ENCODE peak calls at places on chromosomes 5 and 9, in seven cellular contexts. K is heart left ventricle, U is neural progenitor cell, O is lower lobe of right lung, S is left ventricle myocardium inferior, D is GM23248, J is upper lobe of right lung. W is an unnamed sample.
A peak's percentile ranks its signal among the peaks of the same experiment; 100 is the strongest.

GRCh38 chr5:157547909-157548512 is 27.6 kb downstream of the ADAM19 start:
- DNase-seq in O (no peak), K (no peak), U (no peak), S (no peak), D (no peak), J (no peak), W (no peak)

GRCh38 chr9:69815313-69815712 is 5.3 kb upstream of the CFAP95 start:
- DNase-seq in S (no peak), J (no peak), K (no peak), O (no peak), U (no peak), D (no peak), W (no peak)

GRCh38 chr9:81599837-81600236 is 89.5 kb downstream of the TLE1 start:
- DNase-seq in J (no peak), U (no peak), S (no peak), K (no peak), O (no peak), D (no peak), W (no peak)

GRCh38 chr9:106897223-106897622 is 34.3 kb downstream of the ZNF462 start:
- DNase-seq in J (no peak), U (no peak), O (no peak), K (no peak), S (no peak), D (peak; percentile 69), W (no peak)

GRCh38 chr5:102794047-102794446 is 38.9 kb downstream of the PAM start:
- DNase-seq in D (no peak), U (no peak), K (no peak), S (no peak), O (no peak), J (no peak), W (no peak)

GRCh38 chr9:127942152-127943010 is 4.7 kb upstream of the DPM2 start:
- DNase-seq in U (peak; percentile 83), O (peak; percentile 86), S (peak; percentile 71), K (peak; percentile 75), D (peak; percentile 86), J (peak; percentile 86), W (peak; percentile 71)

GRCh38 chr5:148394587-148395019 is 10.8 kb downstream of the FBXO38 start:
- DNase-seq in U (no peak), S (no peak), J (no peak), D (no peak), O (no peak), K (no peak), W (no peak)

GRCh38 chr5:175279506-175279905 is 164.5 kb downstream of the DRD1 start:
- DNase-seq in J (no peak), S (no peak), O (no peak), K (no peak), D (no peak), U (no peak), W (no peak)

GRCh38 chr9:77648458-77649108 is 461 bp upstream of the GNA14 start:
- DNase-seq in O (peak; percentile 73), S (peak; percentile 64), U (peak; percentile 34), D (peak; percentile 21), J (peak; percentile 82), K (peak; percentile 69), W (peak; percentile 8)

GRCh38 chr9:74719306-74719705 is 168.4 kb downstream of the TRPM6 start:
- DNase-seq in S (no peak), J (no peak), O (no peak), U (no peak), K (no peak), D (no peak), W (no peak)

GRCh38 chr9:93574091-93574899 is 2.1 kb upstream of the PHF2 start:
- DNase-seq in S (no peak), O (no peak), K (no peak), D (no peak), U (no peak), J (no peak), W (no peak)

GRCh38 chr9:89743576-89744254 is 138.9 kb downstream of the GADD45G start:
- DNase-seq in O (no peak), S (no peak), J (no peak), U (peak; percentile 50), K (no peak), D (no peak), W (no peak)

GRCh38 chr5:155147222-155147621 is 133.7 kb downstream of the KIF4B start:
- DNase-seq in K (no peak), D (peak; percentile 27), J (no peak), O (no peak), S (no peak), U (no peak), W (no peak)

GRCh38 chr9:126708178-126708577 is 94.5 kb downstream of the LMX1B start:
- DNase-seq in U (no peak), K (no peak), D (no peak), S (no peak), J (no peak), O (peak; percentile 6), W (no peak)

GRCh38 chr9:92726971-92727715 is 37.5 kb downstream of the BICD2 start:
- DNase-seq in K (peak; percentile 65), D (no peak), J (no peak), O (no peak), S (peak; percentile 52), U (peak; percentile 56), W (no peak)

GRCh38 chr5:52690236-52690685 is 97.5 kb upstream of the ITGA1 start:
- DNase-seq in S (no peak), D (peak; percentile 33), J (no peak), K (no peak), U (no peak), O (no peak), W (no peak)

GRCh38 chr5:6305821-6306220 is 72.5 kb downstream of the MED10 start:
- DNase-seq in O (no peak), U (no peak), D (no peak), S (no peak), K (no peak), J (no peak), W (no peak)

GRCh38 chr9:126671381-126671831 is 57.7 kb downstream of the LMX1B start:
- DNase-seq in S (peak; percentile 50), D (no peak), K (no peak), J (no peak), U (peak; percentile 83), O (no peak), W (no peak)

GRCh38 chr5:124902097-124902821 is 155.8 kb upstream of the ZNF608 start:
- DNase-seq in K (no peak), O (no peak), D (peak; percentile 39), S (no peak), U (no peak), J (no peak), W (no peak)

GRCh38 chr5:84372066-84372700 is 12.5 kb downstream of the EDIL3 start:
- DNase-seq in D (no peak), O (no peak), K (no peak), J (no peak), S (no peak), U (no peak), W (no peak)

GRCh38 chr9:94922691-94923107 is 196.2 kb downstream of the AOPEP start:
- DNase-seq in D (peak; percentile 81), U (no peak), K (no peak), S (no peak), O (no peak), J (no peak), W (no peak)

GRCh38 chr9:130156672-130157071 is 15.5 kb upstream of the NCS1 start:
- DNase-seq in J (no peak), U (no peak), S (no peak), D (no peak), O (no peak), K (no peak), W (no peak)

GRCh38 chr5:112146323-112146848 is 272.7 kb downstream of the EPB41L4A start:
- DNase-seq in K (peak; percentile 46), J (no peak), U (no peak), D (peak; percentile 95), O (no peak), S (no peak), W (no peak)

GRCh38 chr5:33711094-33711670 is 180.6 kb downstream of the ADAMTS12 start:
- DNase-seq in D (no peak), S (peak; percentile 33), U (no peak), K (no peak), J (no peak), O (no peak), W (no peak)

GRCh38 chr9:125447202-125447802 is 185.7 kb downstream of the GAPVD1 start:
- DNase-seq in O (no peak), J (no peak), K (no peak), S (no peak), U (no peak), D (no peak), W (no peak)

GRCh38 chr9:129889936-129890717 is 54.9 kb downstream of the USP20 start:
- DNase-seq in J (peak; percentile 71), D (no peak), K (peak; percentile 39), O (peak; percentile 77), U (peak; percentile 56), S (no peak), W (no peak)

GRCh38 chr5:151685749-151686672 is 704 bp downstream of the SPARC start:
- DNase-seq in D (peak; percentile 55), U (peak; percentile 56), K (no peak), J (no peak), S (no peak), O (no peak), W (no peak)

GRCh38 chr5:37888476-37888875 is 48.6 kb upstream of the GDNF start:
- DNase-seq in K (no peak), O (no peak), J (no peak), S (no peak), U (no peak), D (peak; percentile 86), W (no peak)
- H3K27ac ChIP-seq in K (no peak overlapping the region), O (no peak overlapping the region), J (no peak overlapping the region), S (no peak overlapping the region), U (no peak overlapping the region), D (no peak overlapping the region), W (no peak overlapping the region)

DNA sequence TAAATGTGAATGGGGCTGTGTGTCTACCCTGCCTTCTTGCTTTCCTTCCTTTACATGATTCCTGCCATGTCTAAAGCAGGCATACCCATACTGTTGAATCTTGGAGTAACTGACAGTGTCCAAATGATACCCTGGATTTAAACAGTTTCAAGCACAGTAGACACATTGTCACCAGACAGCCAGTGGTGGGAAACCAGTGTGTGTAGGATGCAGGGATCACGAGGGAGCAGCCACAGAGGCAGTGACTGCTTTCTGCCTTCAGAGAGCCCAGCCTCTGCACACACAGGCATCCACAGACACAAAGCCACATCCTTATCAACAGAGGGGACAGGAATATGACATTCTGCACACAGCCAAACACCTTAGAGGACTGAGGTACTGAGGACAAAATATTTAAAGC is 184.2 kb upstream of the TBCA start:
- DNase-seq in U (no peak), S (no peak), D (no peak), J (no peak), K (no peak), O (no peak), W (peak; percentile 19)
- H3K27ac ChIP-seq in U (no peak overlapping the region), S (no peak overlapping the region), D (no peak overlapping the region), J (no peak overlapping the region), K (no peak overlapping the region), O (no peak overlapping the region), W (peak overlapping the region; percentile 52)

GRCh38 chr5:107576736-107577440 is 93.8 kb downstream of the EFNA5 start:
- DNase-seq in K (no peak), O (no peak), U (no peak), D (no peak), S (no peak), J (no peak), W (no peak)
- H3K27ac ChIP-seq in K (no peak overlapping the region), O (no peak overlapping the region), U (peak overlapping the region; percentile 88), D (no peak overlapping the region), S (no peak overlapping the region), J (no peak overlapping the region), W (no peak overlapping the region)

DNA sequence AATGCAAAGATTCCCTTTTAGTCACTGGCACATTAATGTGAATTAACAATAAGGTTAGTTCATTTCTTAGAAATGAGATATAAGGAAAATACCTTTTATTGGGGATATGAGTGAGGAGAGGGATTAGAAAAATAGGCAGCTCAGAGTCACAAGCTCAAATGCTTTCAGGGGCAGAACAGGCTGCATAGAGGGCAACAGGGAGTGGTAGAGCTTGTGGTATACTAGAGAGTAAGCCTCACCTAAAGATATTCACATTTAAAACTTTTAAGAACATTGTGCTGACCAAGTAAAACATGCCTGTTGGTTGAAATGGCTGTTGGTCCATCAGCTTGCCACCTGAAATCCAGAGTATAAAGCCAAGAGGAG is 34.7 kb downstream of the ZNF474 start:
- DNase-seq in O (no peak), U (no peak), S (no peak), J (no peak), K (no peak), D (no peak), W (no peak)
- H3K27ac ChIP-seq in O (peak overlapping the region; percentile 57), U (no peak overlapping the region), S (peak overlapping the region; percentile 13), J (no peak overlapping the region), K (no peak overlapping the region), D (peak overlapping the region; percentile 93), W (no peak overlapping the region)

W was measured in substantia nigra.